ENCODE peak calls at places on chromosomes 6 and 20, in six cellular contexts. M is H1, P is SK-N-SH, R is GM12878, B is HepG2, H is HCT116. J is an unnamed sample.

GRCh38 chr6:88492824-88493223 is 326.7 kb upstream of the CNR1 start:
- DNase-seq in M (no peak), P (peak), R (no peak), B (peak), H (peak), J (peak)

GRCh38 chr6:101779051-101779844 is 385.7 kb downstream of the GRIK2 start:
- DNase-seq in M (no peak), P (no peak), R (no peak), B (no peak), H (no peak), J (no peak)

GRCh38 chr6:169851641-169852503 is 100.5 kb downstream of the ERMARD start:
- DNase-seq in M (peak), P (no peak), R (no peak), B (no peak), H (no peak), J (no peak)

GRCh38 chr20:59776059-59776603 is 157.3 kb downstream of the SYCP2 start:
- DNase-seq in M (peak), P (no peak), R (no peak), B (no peak), H (no peak), J (no peak)

GRCh38 chr6:156166093-156166492 is 611.1 kb upstream of the ARID1B start:
- DNase-seq in M (no peak), P (no peak), R (no peak), B (no peak), H (no peak), J (no peak)

GRCh38 chr6:29722773-29723665 is at the start of gene HLA-F:
- DNase-seq in M (peak), P (peak), R (peak), B (peak), H (peak), J (peak)

GRCh38 chr20:31704225-31705119 is 18.2 kb downstream of the BCL2L1 start:
- DNase-seq in M (no peak), P (no peak), R (no peak), B (peak), H (peak), J (peak)

GRCh38 chr20:40767530-40767924 is 78.5 kb upstream of the MAFB start:
- DNase-seq in M (no peak), P (no peak), R (no peak), B (no peak), H (no peak), J (no peak)

GRCh38 chr20:47691632-47692031 is 93.6 kb downstream of the SULF2 start:
- DNase-seq in M (no peak), P (no peak), R (no peak), B (no peak), H (no peak), J (no peak)

GRCh38 chr20:14921546-14921945 is 584.1 kb upstream of the FLRT3 start:
- DNase-seq in M (no peak), P (no peak), R (no peak), B (no peak), H (no peak), J (no peak)

GRCh38 chr6:38404355-38404754 is 235.4 kb downstream of the BTBD9 start:
- DNase-seq in M (no peak), P (no peak), R (peak), B (peak), H (no peak), J (no peak)

GRCh38 chr6:81304486-81304885 is 448.0 kb downstream of the TENT5A start:
- DNase-seq in M (no peak), P (no peak), R (no peak), B (no peak), H (no peak), J (no peak)

GRCh38 chr6:2448826-2449571 is 203.6 kb upstream of the GMDS start:
- DNase-seq in M (no peak), P (peak), R (no peak), B (peak), H (peak), J (peak)

GRCh38 chr6:7147051-7147671 is 39.4 kb downstream of the RREB1 start:
- DNase-seq in M (no peak), P (no peak), R (no peak), B (no peak), H (no peak), J (no peak)

GRCh38 chr20:36017034-36017951 is 48.9 kb downstream of the CNBD2 start:
- DNase-seq in M (no peak), P (no peak), R (no peak), B (no peak), H (no peak), J (peak)

GRCh38 chr20:44496976-44497375 is 21.3 kb downstream of the TTPAL start:
- DNase-seq in M (no peak), P (no peak), R (no peak), B (no peak), H (peak), J (no peak)

GRCh38 chr20:41152108-41152757 is 14.9 kb downstream of the PLCG1 start:
- DNase-seq in M (no peak), P (no peak), R (no peak), B (no peak), H (no peak), J (no peak)

GRCh38 chr20:25178563-25179438 is 16.7 kb upstream of the ENTPD6 start:
- DNase-seq in M (peak), P (peak), R (no peak), B (peak), H (peak), J (peak)

GRCh38 chr20:4717816-4718215 is 3.9 kb upstream of the PRND start:
- DNase-seq in M (no peak), P (no peak), R (no peak), B (no peak), H (no peak), J (no peak)

GRCh38 chr6:16766043-16766521 is 4.8 kb upstream of the ATXN1 start:
- DNase-seq in M (no peak), P (no peak), R (no peak), B (no peak), H (peak), J (peak)

GRCh38 chr20:48763183-48764030 is 64.4 kb downstream of the PREX1 start:
- DNase-seq in M (no peak), P (no peak), R (no peak), B (no peak), H (no peak), J (no peak)
- TF ChIP-seq JUND in M (no peak), P (no peak), R (no peak), B (no peak), H (no peak), J (no peak)

DNA sequence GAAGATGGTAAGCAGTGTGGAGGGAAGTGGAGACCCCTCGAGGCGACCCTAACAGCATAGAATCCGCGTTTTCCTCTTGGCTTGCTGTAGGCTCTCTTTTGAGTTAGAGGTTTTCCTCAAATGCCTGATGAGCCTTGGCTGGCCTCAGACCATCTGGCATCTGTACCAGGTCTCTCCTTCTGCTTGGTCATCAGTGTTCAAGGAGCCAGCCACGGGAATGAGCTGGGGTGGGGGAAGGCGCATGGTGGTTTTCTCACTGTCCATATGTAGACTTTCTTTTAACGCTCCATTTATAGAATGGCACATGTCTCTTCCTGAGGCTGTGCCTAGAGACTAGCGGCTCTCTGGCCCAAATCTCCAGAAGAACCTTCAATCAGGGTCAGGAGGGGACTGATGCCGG is 8.1 kb upstream of the GUCA1A start:
- DNase-seq in M (no peak), P (no peak), R (no peak), B (no peak), H (no peak), J (no peak)
- TF ChIP-seq JUND in M (no peak), P (no peak), R (no peak), B (no peak), H (no peak), J (no peak)

GRCh38 chr6:109224107-109224875 is 129.0 kb downstream of the CEP57L1 start:
- DNase-seq in M (no peak), P (peak), R (no peak), B (no peak), H (no peak), J (no peak)
- TF ChIP-seq JUND in M (no peak), P (no peak), R (no peak), B (no peak), H (no peak), J (no peak)

GRCh38 chr6:148857817-148858390 is 111.1 kb downstream of the UST start:
- DNase-seq in M (no peak), P (no peak), R (no peak), B (no peak), H (no peak), J (no peak)
- TF ChIP-seq JUND in M (no peak), P (no peak), R (no peak), B (no peak), H (no peak), J (no peak)

DNA sequence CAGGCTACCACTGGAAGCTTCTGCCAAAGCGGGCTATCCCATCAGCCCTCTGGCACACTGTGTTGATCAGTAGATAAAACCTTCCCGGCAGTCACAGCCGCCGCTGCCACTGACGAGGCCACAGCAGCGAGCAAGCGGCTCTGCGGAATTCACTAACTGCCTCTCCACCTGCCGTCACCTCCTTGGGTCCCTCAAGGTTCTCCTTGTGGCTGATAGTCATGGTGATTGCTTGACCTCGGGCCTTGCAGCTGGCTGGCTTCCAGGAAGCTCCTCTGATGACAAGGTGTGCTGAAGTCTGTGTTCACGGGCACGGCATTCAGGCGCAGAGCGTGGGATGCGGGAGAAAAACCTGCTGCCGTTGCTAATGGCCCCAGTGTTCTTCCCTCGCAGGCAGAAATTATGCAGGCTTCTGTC is 315.8 kb downstream of the TFAP2A start:
- DNase-seq in M (peak), P (peak), R (no peak), B (no peak), H (no peak), J (peak)
- TF ChIP-seq JUND in M (no peak), P (no peak), R (no peak), B (no peak), H (no peak), J (no peak)

GRCh38 chr6:79625746-79626145 is 5.4 kb upstream of the SH3BGRL2 start:
- DNase-seq in M (no peak), P (no peak), R (no peak), B (no peak), H (no peak), J (no peak)

GRCh38 chr6:79622353-79622752 is 8.8 kb upstream of the SH3BGRL2 start:
- DNase-seq in M (no peak), P (no peak), R (no peak), B (no peak), H (no peak), J (no peak)

GRCh38 chr6:79627422-79627821 is 3.7 kb upstream of the SH3BGRL2 start:
- DNase-seq in M (no peak), P (no peak), R (no peak), B (no peak), H (no peak), J (no peak)

GRCh38 chr6:79617521-79617941 is 13.6 kb upstream of the SH3BGRL2 start:
- DNase-seq in M (no peak), P (no peak), R (no peak), B (peak), H (no peak), J (peak)

GRCh38 chr6:79621579-79621978 is 9.6 kb upstream of the SH3BGRL2 start:
- DNase-seq in M (no peak), P (no peak), R (no peak), B (no peak), H (no peak), J (no peak)
- TF ChIP-seq JUND in M (no peak), P (no peak), R (no peak), B (no peak), H (no peak), J (no peak)

DNA sequence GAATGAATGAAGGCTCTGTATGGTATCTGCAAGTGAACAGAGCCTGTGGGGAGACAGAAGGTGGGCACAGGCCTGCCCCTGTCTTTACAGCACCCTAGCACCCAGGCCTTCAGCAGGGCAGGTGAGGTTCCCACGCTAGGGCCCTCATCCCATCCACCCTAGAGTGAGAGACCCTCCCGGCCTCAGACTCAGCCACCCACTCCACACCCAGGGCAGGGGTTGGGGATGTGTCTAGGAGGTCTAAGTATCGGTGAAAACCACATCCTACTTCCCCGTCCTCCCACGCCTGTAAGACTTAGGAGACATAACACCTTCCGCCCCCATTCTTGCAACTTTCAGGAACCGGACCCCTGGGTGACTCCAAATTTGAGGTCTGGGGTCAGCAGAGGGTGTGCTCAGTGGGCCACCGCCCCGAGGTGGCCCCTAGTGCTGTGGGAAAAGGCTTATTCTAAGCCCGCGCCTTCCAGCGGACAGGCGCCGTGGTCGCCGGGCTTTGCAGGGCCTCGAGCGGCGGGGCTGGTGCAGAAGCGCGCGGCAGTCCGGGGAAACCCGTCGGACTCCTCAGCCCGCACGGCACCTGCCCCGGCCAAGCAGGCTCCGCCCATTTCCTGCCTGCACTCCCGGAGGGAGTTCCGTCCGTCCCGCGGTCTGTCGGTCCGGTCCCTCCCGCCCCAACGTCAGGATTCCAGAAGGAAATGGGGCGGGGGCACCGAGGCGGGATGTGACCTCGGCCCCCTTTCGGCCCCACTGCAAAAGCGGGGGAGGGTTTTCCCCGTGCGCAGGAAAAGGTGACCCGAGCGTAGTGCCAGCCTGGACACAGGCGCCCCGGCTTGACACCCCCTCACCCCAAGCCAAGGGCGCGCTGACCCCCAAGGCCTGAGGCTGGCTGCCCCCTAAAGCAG is 872 bp downstream of the SAMD10 start:
- DNase-seq in M (peak), P (peak), R (no peak), B (peak), H (no peak), J (peak)
- TF ChIP-seq JUND in M (no peak), P (no peak), R (no peak), B (no peak), H (no peak), J (no peak)

DNA sequence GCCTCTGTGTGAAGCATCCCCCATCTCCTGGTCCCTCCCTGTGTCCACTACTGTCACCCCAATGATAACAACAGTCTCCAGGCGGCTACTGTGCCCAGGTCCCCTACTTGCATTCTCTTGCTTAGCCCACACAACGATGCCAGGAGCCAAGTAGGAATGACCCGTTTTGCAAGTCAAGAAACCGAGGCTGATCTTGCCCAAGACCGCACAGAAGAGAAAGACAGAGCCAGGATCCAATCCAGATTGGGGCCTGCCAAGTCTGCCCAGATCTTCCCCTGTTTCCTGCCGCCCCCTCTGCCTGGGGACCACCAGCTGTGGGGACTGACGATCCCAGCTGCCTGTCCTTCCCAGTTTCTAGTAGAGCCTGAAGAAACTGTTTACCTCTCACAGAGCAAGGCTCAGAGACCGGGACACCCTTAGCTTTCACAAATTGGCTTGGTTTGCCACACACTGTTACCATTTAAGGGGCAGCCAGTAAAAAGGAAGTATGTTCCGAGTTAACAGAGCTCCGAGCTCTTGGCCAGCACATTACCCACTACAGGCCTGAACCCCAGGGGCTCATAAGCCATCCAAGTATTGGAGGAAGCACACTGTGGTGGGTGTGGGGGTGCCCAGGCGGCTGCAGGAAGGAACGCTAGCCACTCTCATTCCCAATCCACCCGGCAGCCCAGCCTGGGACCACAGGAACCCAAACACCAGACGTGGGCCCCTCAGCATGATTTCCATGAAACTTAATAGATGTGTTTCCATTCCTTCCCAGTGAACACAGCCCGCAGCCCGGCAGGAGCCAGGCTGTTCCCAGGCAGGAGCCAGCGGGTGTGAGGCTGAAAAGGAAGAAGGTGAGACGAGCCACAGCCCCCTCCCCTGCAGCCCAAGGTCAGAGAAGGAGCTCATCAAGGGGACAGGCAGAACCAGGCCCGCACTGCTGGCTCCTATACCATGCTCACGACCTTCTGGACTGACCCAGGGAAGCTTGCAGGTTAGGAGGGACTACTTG is 7.9 kb downstream of the KIAA1755 start:
- DNase-seq in M (no peak), P (no peak), R (no peak), B (no peak), H (no peak), J (no peak)
- TF ChIP-seq JUND in M (no peak), P (no peak), R (no peak), B (no peak), H (no peak), J (no peak)